ENCODE peak calls at places on chromosomes 7 and 10, in nine cellular contexts. One of them, this sample, is unnamed.

GRCh38 chr7:8197994-8198698 is 63.8 kb downstream of the ICA1 start:
- ATAC-seq in activated T-cell treated with anti-CD3 and anti-CD28 coated beads, Interleukin-2, amount 50 U/mL, for 72 hours: peak; percentile 79
- ATAC-seq in activated CD8-positive, alpha-beta memory T cell treated with anti-CD3 and anti-CD28 coated beads, Interleukin-2, amount 10 ng/mL, durations not matched to agents 7 days and 5 days: peak; percentile 95
- ATAC-seq in HepG2: no peak
- ATAC-seq in foreskin keratinocyte: no peak
- ATAC-seq in naive thymus-derived CD4-positive, alpha-beta T cell: peak; percentile 60
- ATAC-seq in heart left ventricle: no peak
- ATAC-seq in sciatic nerve: no peak
- ATAC-seq in heart right ventricle: no peak
- ATAC-seq in this sample: no peak

GRCh38 chr10:119619215-119619614 is 22.5 kb upstream of the TIAL1 start:
- ATAC-seq in heart left ventricle: peak; percentile 51
- ATAC-seq in activated CD8-positive, alpha-beta memory T cell treated with anti-CD3 and anti-CD28 coated beads, Interleukin-2, amount 10 ng/mL, durations not matched to agents 7 days and 5 days: no peak
- ATAC-seq in heart right ventricle: peak; percentile 75
- ATAC-seq in sciatic nerve: no peak
- ATAC-seq in activated T-cell treated with anti-CD3 and anti-CD28 coated beads, Interleukin-2, amount 50 U/mL, for 72 hours: no peak
- ATAC-seq in naive thymus-derived CD4-positive, alpha-beta T cell: no peak
- ATAC-seq in foreskin keratinocyte: no peak
- ATAC-seq in HepG2: no peak
- ATAC-seq in this sample: no peak

GRCh38 chr10:67921065-67921464 is 36.6 kb downstream of the SIRT1 start:
- ATAC-seq in naive thymus-derived CD4-positive, alpha-beta T cell: no peak
- ATAC-seq in activated CD8-positive, alpha-beta memory T cell treated with anti-CD3 and anti-CD28 coated beads, Interleukin-2, amount 10 ng/mL, durations not matched to agents 7 days and 5 days: no peak
- ATAC-seq in HepG2: peak; percentile 26
- ATAC-seq in foreskin keratinocyte: no peak
- ATAC-seq in sciatic nerve: no peak
- ATAC-seq in heart left ventricle: no peak
- ATAC-seq in activated T-cell treated with anti-CD3 and anti-CD28 coated beads, Interleukin-2, amount 50 U/mL, for 72 hours: no peak
- ATAC-seq in heart right ventricle: no peak
- ATAC-seq in this sample: no peak

GRCh38 chr7:86407291-86407690 is 236.4 kb upstream of the GRM3 start:
- ATAC-seq in HepG2: no peak
- ATAC-seq in naive thymus-derived CD4-positive, alpha-beta T cell: no peak
- ATAC-seq in activated CD8-positive, alpha-beta memory T cell treated with anti-CD3 and anti-CD28 coated beads, Interleukin-2, amount 10 ng/mL, durations not matched to agents 7 days and 5 days: no peak
- ATAC-seq in heart left ventricle: no peak
- ATAC-seq in activated T-cell treated with anti-CD3 and anti-CD28 coated beads, Interleukin-2, amount 50 U/mL, for 72 hours: no peak
- ATAC-seq in foreskin keratinocyte: no peak
- ATAC-seq in sciatic nerve: no peak
- ATAC-seq in heart right ventricle: no peak
- ATAC-seq in this sample: no peak

GRCh38 chr10:113665806-113666354 is 2.0 kb upstream of the NRAP start:
- ATAC-seq in naive thymus-derived CD4-positive, alpha-beta T cell: no peak
- ATAC-seq in foreskin keratinocyte: peak; percentile 92
- ATAC-seq in activated T-cell treated with anti-CD3 and anti-CD28 coated beads, Interleukin-2, amount 50 U/mL, for 72 hours: no peak
- ATAC-seq in heart left ventricle: peak; percentile 33
- ATAC-seq in HepG2: no peak
- ATAC-seq in sciatic nerve: peak; percentile 45
- ATAC-seq in heart right ventricle: no peak
- ATAC-seq in activated CD8-positive, alpha-beta memory T cell treated with anti-CD3 and anti-CD28 coated beads, Interleukin-2, amount 10 ng/mL, durations not matched to agents 7 days and 5 days: no peak
- ATAC-seq in this sample: no peak

GRCh38 chr10:78972160-78972946 is 96.4 kb upstream of the ZMIZ1 start:
- ATAC-seq in heart left ventricle: peak; percentile 78
- ATAC-seq in activated T-cell treated with anti-CD3 and anti-CD28 coated beads, Interleukin-2, amount 50 U/mL, for 72 hours: no peak
- ATAC-seq in naive thymus-derived CD4-positive, alpha-beta T cell: no peak
- ATAC-seq in sciatic nerve: peak; percentile 87
- ATAC-seq in heart right ventricle: peak; percentile 77
- ATAC-seq in foreskin keratinocyte: no peak
- ATAC-seq in HepG2: peak; percentile 67
- ATAC-seq in activated CD8-positive, alpha-beta memory T cell treated with anti-CD3 and anti-CD28 coated beads, Interleukin-2, amount 10 ng/mL, durations not matched to agents 7 days and 5 days: no peak
- ATAC-seq in this sample: no peak

GRCh38 chr7:140316165-140316661 is 82.1 kb downstream of the SLC37A3 start:
- ATAC-seq in heart right ventricle: peak; percentile 86
- ATAC-seq in activated T-cell treated with anti-CD3 and anti-CD28 coated beads, Interleukin-2, amount 50 U/mL, for 72 hours: peak; percentile 86
- ATAC-seq in foreskin keratinocyte: peak; percentile 95
- ATAC-seq in naive thymus-derived CD4-positive, alpha-beta T cell: peak; percentile 85
- ATAC-seq in heart left ventricle: peak; percentile 97
- ATAC-seq in sciatic nerve: peak; percentile 92
- ATAC-seq in HepG2: peak; percentile 15
- ATAC-seq in activated CD8-positive, alpha-beta memory T cell treated with anti-CD3 and anti-CD28 coated beads, Interleukin-2, amount 10 ng/mL, durations not matched to agents 7 days and 5 days: peak; percentile 39
- ATAC-seq in this sample: no peak

GRCh38 chr10:22518167-22518724 is 172.9 kb downstream of the SPAG6 start:
- ATAC-seq in heart left ventricle: no peak
- ATAC-seq in sciatic nerve: no peak
- ATAC-seq in activated CD8-positive, alpha-beta memory T cell treated with anti-CD3 and anti-CD28 coated beads, Interleukin-2, amount 10 ng/mL, durations not matched to agents 7 days and 5 days: no peak
- ATAC-seq in foreskin keratinocyte: no peak
- ATAC-seq in activated T-cell treated with anti-CD3 and anti-CD28 coated beads, Interleukin-2, amount 50 U/mL, for 72 hours: no peak
- ATAC-seq in heart right ventricle: no peak
- ATAC-seq in HepG2: no peak
- ATAC-seq in naive thymus-derived CD4-positive, alpha-beta T cell: no peak
- ATAC-seq in this sample: no peak

GRCh38 chr10:1074063-1074747 is 18.0 kb downstream of the WDR37 start:
- ATAC-seq in sciatic nerve: no peak
- ATAC-seq in activated T-cell treated with anti-CD3 and anti-CD28 coated beads, Interleukin-2, amount 50 U/mL, for 72 hours: no peak
- ATAC-seq in foreskin keratinocyte: peak; percentile 29
- ATAC-seq in heart right ventricle: no peak
- ATAC-seq in HepG2: peak; percentile 41
- ATAC-seq in naive thymus-derived CD4-positive, alpha-beta T cell: peak; percentile 38
- ATAC-seq in heart left ventricle: peak; percentile 16
- ATAC-seq in activated CD8-positive, alpha-beta memory T cell treated with anti-CD3 and anti-CD28 coated beads, Interleukin-2, amount 10 ng/mL, durations not matched to agents 7 days and 5 days: no peak
- ATAC-seq in this sample: no peak

GRCh38 chr10:43082087-43082486 is 5.2 kb downstream of the RET start:
- ATAC-seq in sciatic nerve: no peak
- ATAC-seq in heart left ventricle: no peak
- ATAC-seq in heart right ventricle: no peak
- ATAC-seq in activated CD8-positive, alpha-beta memory T cell treated with anti-CD3 and anti-CD28 coated beads, Interleukin-2, amount 10 ng/mL, durations not matched to agents 7 days and 5 days: no peak
- ATAC-seq in foreskin keratinocyte: no peak
- ATAC-seq in HepG2: no peak
- ATAC-seq in naive thymus-derived CD4-positive, alpha-beta T cell: no peak
- ATAC-seq in activated T-cell treated with anti-CD3 and anti-CD28 coated beads, Interleukin-2, amount 50 U/mL, for 72 hours: no peak
- ATAC-seq in this sample: no peak

GRCh38 chr7:19491821-19492452 is 216.9 kb downstream of the POLR1F start:
- ATAC-seq in activated CD8-positive, alpha-beta memory T cell treated with anti-CD3 and anti-CD28 coated beads, Interleukin-2, amount 10 ng/mL, durations not matched to agents 7 days and 5 days: no peak
- ATAC-seq in HepG2: no peak
- ATAC-seq in heart left ventricle: no peak
- ATAC-seq in activated T-cell treated with anti-CD3 and anti-CD28 coated beads, Interleukin-2, amount 50 U/mL, for 72 hours: no peak
- ATAC-seq in naive thymus-derived CD4-positive, alpha-beta T cell: no peak
- ATAC-seq in foreskin keratinocyte: no peak
- ATAC-seq in sciatic nerve: no peak
- ATAC-seq in heart right ventricle: no peak
- ATAC-seq in this sample: no peak

GRCh38 chr7:2598175-2598823 is 33.5 kb upstream of the TTYH3 start:
- ATAC-seq in naive thymus-derived CD4-positive, alpha-beta T cell: no peak
- ATAC-seq in sciatic nerve: no peak
- ATAC-seq in heart left ventricle: no peak
- ATAC-seq in activated CD8-positive, alpha-beta memory T cell treated with anti-CD3 and anti-CD28 coated beads, Interleukin-2, amount 10 ng/mL, durations not matched to agents 7 days and 5 days: no peak
- ATAC-seq in HepG2: no peak
- ATAC-seq in heart right ventricle: peak; percentile 50
- ATAC-seq in activated T-cell treated with anti-CD3 and anti-CD28 coated beads, Interleukin-2, amount 50 U/mL, for 72 hours: no peak
- ATAC-seq in foreskin keratinocyte: no peak
- ATAC-seq in this sample: no peak

GRCh38 chr10:16521311-16522016 is at the start of gene C1QL3:
- ATAC-seq in foreskin keratinocyte: peak; percentile 61
- ATAC-seq in heart right ventricle: no peak
- ATAC-seq in naive thymus-derived CD4-positive, alpha-beta T cell: peak; percentile 30
- ATAC-seq in sciatic nerve: no peak
- ATAC-seq in activated CD8-positive, alpha-beta memory T cell treated with anti-CD3 and anti-CD28 coated beads, Interleukin-2, amount 10 ng/mL, durations not matched to agents 7 days and 5 days: peak; percentile 65
- ATAC-seq in heart left ventricle: peak; percentile 47
- ATAC-seq in activated T-cell treated with anti-CD3 and anti-CD28 coated beads, Interleukin-2, amount 50 U/mL, for 72 hours: peak; percentile 57
- ATAC-seq in HepG2: peak; percentile 75
- ATAC-seq in this sample: peak; percentile 65

This sample was measured in stimulated activated memory B cell treated with anti-CD40 and anti-IgM and Interleukin-4, amounts not matched to agents 10 μg/mL and 1 μg/mL and 100 μg/mL, for 72 hours.